ENCODE peak calls at places on chromosomes 2 and 18, in four cellular contexts. One of them, this sample, is unnamed.

GRCh38 chr2:240834377-240834975 is 14.5 kb upstream of the KIF1A start:
- DNase-seq in SK-N-SH: no peak
- DNase-seq in heart left ventricle: no peak
- DNase-seq in fibroblast of mammary gland: no peak
- DNase-seq in this sample: no peak

GRCh38 chr18:44464401-44465185 is 216.1 kb upstream of the SETBP1 start:
- DNase-seq in SK-N-SH: no peak
- DNase-seq in heart left ventricle: no peak
- DNase-seq in fibroblast of mammary gland: peak; percentile 76
- DNase-seq in this sample: no peak

GRCh38 chr2:45272549-45273245 is 263.4 kb upstream of the SIX2 start:
- DNase-seq in SK-N-SH: no peak
- DNase-seq in heart left ventricle: no peak
- DNase-seq in fibroblast of mammary gland: no peak
- DNase-seq in this sample: no peak

GRCh38 chr2:128691526-128691925 is 372.9 kb upstream of the HS6ST1 start:
- DNase-seq in SK-N-SH: no peak
- DNase-seq in heart left ventricle: no peak
- DNase-seq in fibroblast of mammary gland: no peak
- DNase-seq in this sample: no peak

GRCh38 chr18:59249186-59249774 is 24.0 kb downstream of the RAX start:
- DNase-seq in SK-N-SH: peak; percentile 76
- DNase-seq in heart left ventricle: no peak
- DNase-seq in fibroblast of mammary gland: peak; percentile 85
- DNase-seq in this sample: peak; percentile 84

GRCh38 chr2:38033651-38034050 is 42.3 kb downstream of the CYP1B1 start:
- DNase-seq in SK-N-SH: no peak
- DNase-seq in heart left ventricle: no peak
- DNase-seq in fibroblast of mammary gland: peak; percentile 24
- DNase-seq in this sample: peak; percentile 85

GRCh38 chr2:185246717-185247116 is 491.9 kb upstream of the FSIP2 start:
- DNase-seq in SK-N-SH: no peak
- DNase-seq in heart left ventricle: no peak
- DNase-seq in fibroblast of mammary gland: no peak
- DNase-seq in this sample: no peak

GRCh38 chr18:48942086-48942485 is 8.7 kb downstream of the SMAD7 start:
- DNase-seq in SK-N-SH: no peak
- DNase-seq in heart left ventricle: no peak
- DNase-seq in fibroblast of mammary gland: no peak
- DNase-seq in this sample: no peak

GRCh38 chr2:170123593-170123992 is 54.4 kb upstream of the MYO3B start:
- DNase-seq in SK-N-SH: no peak
- DNase-seq in heart left ventricle: no peak
- DNase-seq in fibroblast of mammary gland: no peak
- DNase-seq in this sample: no peak

GRCh38 chr18:13159579-13159978 is 59.0 kb upstream of the LDLRAD4 start:
- DNase-seq in SK-N-SH: peak; percentile 73
- DNase-seq in heart left ventricle: no peak
- DNase-seq in fibroblast of mammary gland: peak; percentile 74
- DNase-seq in this sample: peak; percentile 79

GRCh38 chr18:65737346-65737745 is 13.5 kb upstream of the CDH7 start:
- DNase-seq in SK-N-SH: no peak
- DNase-seq in heart left ventricle: no peak
- DNase-seq in fibroblast of mammary gland: no peak
- DNase-seq in this sample: no peak

GRCh38 chr2:31136000-31136399 is 2.2 kb downstream of the GALNT14 start:
- DNase-seq in SK-N-SH: no peak
- DNase-seq in heart left ventricle: no peak
- DNase-seq in fibroblast of mammary gland: no peak
- DNase-seq in this sample: no peak

GRCh38 chr18:63342206-63342605 is 22.6 kb upstream of the BCL2 start:
- DNase-seq in SK-N-SH: peak; percentile 49
- DNase-seq in heart left ventricle: no peak
- DNase-seq in fibroblast of mammary gland: peak; percentile 45
- DNase-seq in this sample: peak; percentile 40

GRCh38 chr2:236178921-236179652 is 10.9 kb upstream of the GBX2 start:
- DNase-seq in SK-N-SH: peak; percentile 51
- DNase-seq in heart left ventricle: no peak
- DNase-seq in fibroblast of mammary gland: no peak
- DNase-seq in this sample: peak; percentile 26

GRCh38 chr2:236180831-236181453 is 12.8 kb upstream of the GBX2 start:
- DNase-seq in SK-N-SH: peak; percentile 84
- DNase-seq in heart left ventricle: no peak
- DNase-seq in fibroblast of mammary gland: peak; percentile 70
- DNase-seq in this sample: peak; percentile 81

GRCh38 chr2:236179653-236180500 is 11.7 kb upstream of the GBX2 start:
- DNase-seq in SK-N-SH: peak; percentile 30
- DNase-seq in heart left ventricle: no peak
- DNase-seq in fibroblast of mammary gland: no peak
- DNase-seq in this sample: peak; percentile 81

GRCh38 chr2:236177967-236178909 is 10.1 kb upstream of the GBX2 start:
- DNase-seq in SK-N-SH: peak; percentile 93
- DNase-seq in heart left ventricle: peak; percentile 81
- DNase-seq in fibroblast of mammary gland: peak; percentile 51
- DNase-seq in this sample: peak; percentile 63

GRCh38 chr2:236180501-236180816 is 12.3 kb upstream of the GBX2 start:
- DNase-seq in SK-N-SH: no peak
- DNase-seq in heart left ventricle: no peak
- DNase-seq in fibroblast of mammary gland: no peak
- DNase-seq in this sample: no peak
- H3K4me3 ChIP-seq in SK-N-SH: peak overlapping the region; percentile 72
- H3K4me3 ChIP-seq in heart left ventricle: no peak overlapping the region
- H3K4me3 ChIP-seq in fibroblast of mammary gland: no peak overlapping the region
- H3K4me3 ChIP-seq in this sample: no peak overlapping the region

GRCh38 chr2:75465317-75465998 is 95.3 kb downstream of the EVA1A start:
- DNase-seq in SK-N-SH: peak; percentile 15
- DNase-seq in heart left ventricle: no peak
- DNase-seq in fibroblast of mammary gland: peak; percentile 52
- DNase-seq in this sample: peak; percentile 23
- TF ChIP-seq CTCF in SK-N-SH: peak; percentile 76
- TF ChIP-seq CTCF in heart left ventricle: peak; percentile 19
- TF ChIP-seq CTCF in fibroblast of mammary gland: peak; percentile 68
- TF ChIP-seq CTCF in this sample: peak; percentile 47

DNA sequence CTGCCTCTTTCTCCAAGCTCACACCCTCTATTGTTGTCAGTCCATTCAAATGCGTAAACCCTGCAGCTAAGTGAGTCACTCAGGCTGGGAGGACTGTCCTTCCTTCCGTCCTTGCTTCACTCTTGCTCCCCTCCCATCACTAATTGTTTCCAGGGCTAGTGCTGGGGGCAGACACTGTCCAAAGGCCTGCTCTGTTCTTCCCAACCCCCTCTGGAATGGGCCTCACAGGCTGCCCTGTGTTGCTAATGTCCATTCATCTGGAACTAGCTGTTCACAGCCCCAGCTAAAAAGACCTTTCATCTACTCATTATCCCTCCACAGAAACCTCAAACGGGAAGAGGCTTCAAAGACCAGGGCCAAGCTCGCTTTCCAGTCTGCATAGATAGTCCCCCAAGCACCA is 31.9 kb upstream of the NRP2 start:
- DNase-seq in SK-N-SH: no peak
- DNase-seq in heart left ventricle: no peak
- DNase-seq in fibroblast of mammary gland: peak; percentile 95
- DNase-seq in this sample: peak; percentile 63
- H3K4me3 ChIP-seq in SK-N-SH: no peak overlapping the region
- H3K4me3 ChIP-seq in heart left ventricle: no peak overlapping the region
- H3K4me3 ChIP-seq in fibroblast of mammary gland: no peak overlapping the region
- H3K4me3 ChIP-seq in this sample: no peak overlapping the region

DNA sequence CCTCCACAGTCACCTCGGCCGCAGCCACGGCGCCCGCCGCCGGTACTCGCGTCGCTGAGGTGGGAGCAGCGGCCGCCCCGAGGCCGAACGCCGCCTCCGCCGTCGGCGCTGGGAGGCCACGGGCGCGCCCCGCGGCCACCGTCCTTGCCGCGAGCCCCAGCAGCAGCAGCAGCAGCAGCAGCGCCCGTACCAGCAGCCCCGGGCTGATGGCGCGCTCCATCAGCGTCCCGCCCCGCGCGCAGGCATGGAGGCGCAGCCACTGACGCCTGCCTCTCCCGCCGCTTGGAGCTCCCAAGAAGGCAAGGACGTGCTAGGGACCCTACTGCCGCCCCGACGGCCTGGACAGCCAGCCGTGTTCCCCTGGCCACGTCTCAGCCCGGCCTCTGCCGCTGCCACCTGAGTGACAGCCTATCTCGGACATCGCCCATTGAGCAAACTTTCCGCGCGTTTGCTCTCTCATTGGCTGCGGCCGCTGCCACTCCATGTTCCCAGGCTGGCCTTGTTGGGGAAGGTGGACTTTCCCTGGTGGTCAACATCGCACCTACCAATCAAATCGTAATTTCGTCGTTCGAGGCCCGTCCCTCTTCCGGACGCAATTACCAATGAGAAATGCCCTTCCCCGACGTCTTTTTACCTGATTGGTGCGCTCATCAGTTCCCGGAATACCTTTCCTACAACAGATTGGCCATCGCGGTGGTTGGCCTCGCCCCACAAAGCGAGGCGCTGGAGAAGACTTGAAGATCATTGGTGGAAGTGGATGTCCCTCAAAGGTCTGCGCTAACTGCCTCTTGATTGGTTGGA is at the start of gene EIF2AK3:
- DNase-seq in SK-N-SH: peak; percentile 95
- DNase-seq in heart left ventricle: peak; percentile 98
- DNase-seq in fibroblast of mammary gland: peak; percentile 100
- DNase-seq in this sample: peak; percentile 100
- TF ChIP-seq CTCF in SK-N-SH: no peak
- TF ChIP-seq CTCF in heart left ventricle: peak; percentile 7
- TF ChIP-seq CTCF in fibroblast of mammary gland: no peak
- TF ChIP-seq CTCF in this sample: no peak